ENCODE peak calls at places on chromosomes 4 and X, in six cellular contexts. H, A, S, T, B and D are unnamed samples.

GRCh38 chr4:2220016-2220620 is 21.8 kb downstream of the HAUS3 start:
- DNase-seq in B (peak), A (no peak), H (no peak), S (peak), T (peak), D (peak)

GRCh38 chr4:105714071-105714521 is 5.5 kb downstream of the GSTCD start:
- DNase-seq in T (no peak), B (no peak), S (no peak), H (no peak), A (no peak), D (no peak)

GRCh38 chr4:147617841-147618421 is 734 bp downstream of the TMEM184C start:
- DNase-seq in S (no peak), A (no peak), B (no peak), H (no peak), T (no peak), D (no peak)

GRCh38 chrX:56785442-56785841 is 56.4 kb downstream of the NBDY start:
- DNase-seq in T (no peak), B (no peak), S (no peak), A (no peak), H (peak), D (no peak)

GRCh38 chr4:90419124-90419711 is 292.0 kb downstream of the CCSER1 start:
- DNase-seq in B (peak), T (no peak), A (no peak), S (peak), H (no peak), D (no peak)

GRCh38 chr4:149161247-149161646 is 654.4 kb downstream of the IQCM start:
- DNase-seq in B (no peak), S (peak), H (no peak), T (no peak), A (no peak), D (no peak)

GRCh38 chr4:89300490-89300889 is 7.1 kb downstream of the GPRIN3 start:
- DNase-seq in B (no peak), H (no peak), A (no peak), T (no peak), S (no peak), D (no peak)

GRCh38 chrX:104697264-104697663 is 131.3 kb downstream of the IL1RAPL2 start:
- DNase-seq in B (no peak), T (no peak), H (no peak), A (no peak), S (no peak), D (no peak)

GRCh38 chrX:24465524-24465850 is 401 bp downstream of the PDK3 start:
- DNase-seq in A (no peak), B (peak), S (no peak), H (no peak), T (no peak), D (no peak)

GRCh38 chr4:80189581-80189955 is 7.7 kb upstream of the PRDM8 start:
- DNase-seq in B (no peak), A (no peak), H (no peak), S (no peak), T (no peak), D (no peak)

GRCh38 chrX:114344756-114345155 is 239.1 kb upstream of the HTR2C start:
- DNase-seq in S (peak), B (peak), T (no peak), A (no peak), H (no peak), D (no peak)

GRCh38 chr4:11106769-11107168 is 321.9 kb downstream of the HS3ST1 start:
- DNase-seq in B (no peak), H (no peak), A (no peak), T (no peak), S (peak), D (no peak)

GRCh38 chrX:134880866-134881265 is 109.9 kb upstream of the SMIM10 start:
- DNase-seq in B (no peak), T (no peak), A (no peak), S (peak), H (no peak), D (no peak)

GRCh38 chr4:140504261-140504660 is 6.2 kb upstream of the MGAT4D start:
- DNase-seq in A (no peak), S (no peak), B (no peak), H (no peak), T (no peak), D (no peak)

GRCh38 chr4:138192113-138192512 is 50.0 kb downstream of the SLC7A11 start:
- DNase-seq in B (peak), T (no peak), H (no peak), S (no peak), A (no peak), D (no peak)

GRCh38 chr4:128835498-128836222 is 26.2 kb downstream of the JADE1 start:
- DNase-seq in S (peak), T (peak), A (no peak), H (peak), B (no peak), D (no peak)

GRCh38 chr4:81165853-81166430 is 49.1 kb downstream of the PRKG2 start:
- DNase-seq in A (peak), B (no peak), H (no peak), S (no peak), T (no peak), D (no peak)

GRCh38 chrX:70208479-70208878 is 26.0 kb upstream of the AWAT1 start:
- DNase-seq in A (no peak), T (no peak), S (peak), B (no peak), H (no peak), D (no peak)

GRCh38 chr4:173504181-173504503 is 25.9 kb downstream of the HAND2 start:
- DNase-seq in S (peak), A (no peak), B (peak), T (no peak), H (no peak), D (no peak)

GRCh38 chr4:151117371-151117962 is 18.0 kb downstream of the RPS3A start:
- DNase-seq in T (peak), H (no peak), A (no peak), S (peak), B (peak), D (peak)

GRCh38 chr4:151325320-151326246 is at the start of gene SH3D19:
- DNase-seq in T (peak), A (peak), H (peak), S (peak), B (peak), D (peak)

GRCh38 chr4:8869879-8870646 is 1.6 kb downstream of the HMX1 start:
- DNase-seq in B (peak), A (no peak), T (no peak), S (no peak), H (no peak), D (no peak)

GRCh38 chr4:100081511-100081910 is 108.8 kb downstream of the DDIT4L start:
- DNase-seq in T (no peak), H (no peak), B (no peak), S (no peak), A (no peak), D (no peak)

GRCh38 chr4:94889961-94890360 is 132.2 kb downstream of the BMPR1B start:
- DNase-seq in T (no peak), H (no peak), B (peak), S (peak), A (no peak), D (no peak)

GRCh38 chr4:176762661-176763308 is 29.9 kb downstream of the VEGFC start:
- DNase-seq in T (no peak), B (no peak), A (no peak), H (no peak), S (no peak), D (no peak)

GRCh38 chrX:24117288-24117687 is 32.2 kb upstream of the ZFX start:
- DNase-seq in T (peak), A (no peak), H (no peak), B (no peak), S (peak), D (no peak)

GRCh38 chr4:177573487-177573886 is 131.2 kb upstream of the AGA start:
- DNase-seq in H (no peak), S (peak), T (no peak), B (no peak), A (no peak), D (no peak)

GRCh38 chrX:107547621-107548020 is 80.7 kb upstream of the PRPS1 start:
- DNase-seq in T (no peak), S (no peak), B (no peak), H (no peak), A (no peak), D (no peak)

GRCh38 chr4:48247142-48247877 is 22.3 kb downstream of the TEC start:
- DNase-seq in A (no peak), B (no peak), T (no peak), H (no peak), S (peak), D (no peak)

GRCh38 chrX:77167993-77168392 is 279.2 kb upstream of the FGF16 start:
- DNase-seq in S (peak), A (no peak), H (no peak), B (no peak), T (no peak), D (no peak)

GRCh38 chr4:138485498-138485897 is 243.3 kb upstream of the SLC7A11 start:
- DNase-seq in B (no peak), T (no peak), S (no peak), H (no peak), A (no peak), D (no peak)

GRCh38 chr4:112173593-112174559 is 28.6 kb downstream of the FAM241A start:
- DNase-seq in B (no peak), T (no peak), A (no peak), S (no peak), H (no peak), D (no peak)

GRCh38 chr4:156781852-156782251 is 189.7 kb downstream of the PDGFC start:
- DNase-seq in S (no peak), B (no peak), T (no peak), A (no peak), H (no peak), D (no peak)

DNA sequence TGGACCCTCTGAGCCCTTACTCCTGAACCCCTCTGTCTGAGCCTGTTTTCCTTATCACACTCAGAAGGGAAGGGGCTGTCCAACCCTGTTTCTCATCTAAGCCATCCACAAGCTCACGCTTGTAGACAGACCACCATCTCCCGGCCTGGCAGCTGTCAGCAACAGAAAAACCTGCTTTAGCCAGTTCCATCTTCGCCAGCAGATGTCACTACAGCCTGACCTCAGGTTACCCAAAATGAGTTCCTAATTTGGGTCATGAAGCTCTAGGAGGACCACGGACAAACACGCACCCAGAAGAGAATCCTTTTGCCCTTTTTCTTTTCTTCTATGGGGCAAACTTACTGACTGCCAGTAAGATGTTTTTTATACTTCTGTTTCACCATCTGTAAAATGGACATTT is 445.4 kb downstream of the BCOR start:
- DNase-seq in T (peak), A (no peak), H (no peak), B (peak), S (peak), D (peak)
- TF ChIP-seq CTCF in T (peak), A (no peak), H (no peak), B (peak), S (peak), D (peak)

GRCh38 chrX:106220177-106220576 is 52.1 kb downstream of the PWWP3B start:
- DNase-seq in H (no peak), S (peak), A (no peak), B (peak), T (no peak), D (no peak)
- TF ChIP-seq CTCF in H (no peak), S (peak), A (peak), B (peak), T (peak), D (peak)

GRCh38 chrX:40261955-40262596 is 164.3 kb upstream of the BCOR start:
- DNase-seq in T (no peak), B (no peak), S (peak), H (no peak), A (no peak), D (no peak)

GRCh38 chrX:40267334-40268118 is 169.8 kb upstream of the BCOR start:
- DNase-seq in A (no peak), B (no peak), T (no peak), S (no peak), H (no peak), D (no peak)

GRCh38 chrX:40268126-40268525 is 170.4 kb upstream of the BCOR start:
- DNase-seq in B (no peak), S (no peak), H (no peak), T (no peak), A (no peak), D (no peak)

GRCh38 chrX:40262641-40263560 is 165.1 kb upstream of the BCOR start:
- DNase-seq in B (no peak), T (no peak), A (no peak), S (peak), H (peak), D (no peak)

GRCh38 chrX:40266490-40267333 is 169.0 kb upstream of the BCOR start:
- DNase-seq in S (peak), A (peak), T (peak), B (peak), H (peak), D (peak)
- TF ChIP-seq CTCF in S (peak), A (peak), T (peak), B (peak), H (peak), D (peak)

GRCh38 chrX:9339603-9340569 is 125.0 kb upstream of the TBL1X start:
- DNase-seq in H (no peak), A (no peak), S (no peak), T (peak), B (no peak), D (no peak)

GRCh38 chrX:9343971-9344370 is 120.9 kb upstream of the TBL1X start:
- DNase-seq in H (no peak), A (no peak), S (no peak), B (no peak), T (no peak), D (no peak)

GRCh38 chrX:9342581-9343051 is 122.2 kb upstream of the TBL1X start:
- DNase-seq in H (peak), S (peak), A (peak), T (peak), B (peak), D (peak)

GRCh38 chrX:9340619-9341304 is 124.1 kb upstream of the TBL1X start:
- DNase-seq in T (peak), H (no peak), A (no peak), S (peak), B (peak), D (peak)

GRCh38 chrX:9341305-9342201 is 123.3 kb upstream of the TBL1X start:
- DNase-seq in T (peak), S (peak), A (peak), B (peak), H (no peak), D (peak)
- TF ChIP-seq CTCF in T (no peak), S (no peak), A (no peak), B (no peak), H (no peak), D (no peak)